ENCODE peak calls at places on chromosomes 2 and 18, in nine cellular contexts. S, K, C, O, T, G, Q, E and N are unnamed samples.

GRCh38 chr2:185127412-185127811 is 529.1 kb downstream of the ZNF804A start:
- DNase-seq in S (no peak), Q (peak), E (no peak), K (no peak), C (no peak), O (no peak), T (no peak), G (no peak), N (no peak)

GRCh38 chr2:45199973-45200372 is 190.7 kb upstream of the SIX2 start:
- DNase-seq in G (no peak), K (no peak), Q (no peak), E (no peak), C (no peak), T (no peak), O (no peak), S (no peak), N (no peak)

GRCh38 chr2:98729652-98730051 is 1.3 kb downstream of the MGAT4A start:
- DNase-seq in Q (no peak), K (no peak), G (no peak), S (no peak), T (no peak), E (no peak), C (no peak), O (no peak), N (no peak)

GRCh38 chr2:97673187-97673914 is 3.8 kb downstream of the C2orf92 start:
- DNase-seq in Q (no peak), S (no peak), T (no peak), C (no peak), E (no peak), O (no peak), G (peak), K (no peak), N (peak)

GRCh38 chr2:23476786-23477185 is 91.8 kb downstream of the KLHL29 start:
- DNase-seq in T (no peak), C (no peak), S (no peak), Q (no peak), K (no peak), O (peak), E (no peak), G (no peak), N (no peak)

GRCh38 chr18:67385455-67385854 is 131.1 kb downstream of the DSEL start:
- DNase-seq in G (no peak), S (no peak), K (peak), Q (peak), O (no peak), T (no peak), E (no peak), C (peak), N (no peak)

GRCh38 chr2:36388472-36388871 is 32.9 kb downstream of the CRIM1 start:
- DNase-seq in E (no peak), K (no peak), Q (no peak), S (no peak), O (no peak), G (no peak), C (no peak), T (no peak), N (no peak)

GRCh38 chr2:120935339-120936313 is 200.0 kb downstream of the GLI2 start:
- DNase-seq in S (no peak), Q (peak), T (no peak), E (peak), G (no peak), K (peak), O (no peak), C (peak), N (no peak)

GRCh38 chr18:75350440-75350839 is 77.1 kb downstream of the SMIM21 start:
- DNase-seq in O (no peak), C (no peak), K (no peak), E (no peak), T (no peak), Q (peak), G (no peak), S (peak), N (no peak)

GRCh38 chr2:149077861-149078260 is 39.4 kb downstream of the LYPD6B start:
- DNase-seq in K (no peak), O (no peak), G (no peak), S (no peak), T (no peak), Q (no peak), C (no peak), E (no peak), N (no peak)

GRCh38 chr2:163264376-163264775 is 425.8 kb upstream of the KCNH7 start:
- DNase-seq in G (no peak), S (no peak), C (no peak), T (no peak), Q (peak), K (no peak), E (no peak), O (no peak), N (no peak)

GRCh38 chr18:76838182-76838581 is 15.8 kb downstream of the ZNF236 start:
- DNase-seq in T (no peak), C (no peak), Q (no peak), O (no peak), G (no peak), S (no peak), E (no peak), K (no peak), N (no peak)

GRCh38 chr2:122478108-122478507 is 722.7 kb downstream of the TSN start:
- DNase-seq in C (no peak), S (no peak), K (no peak), O (no peak), Q (no peak), G (no peak), E (no peak), T (no peak), N (no peak)

GRCh38 chr18:74519320-74520095 is 14.8 kb upstream of the CNDP1 start:
- DNase-seq in K (no peak), Q (no peak), S (no peak), C (no peak), O (no peak), T (no peak), G (no peak), E (no peak), N (no peak)

GRCh38 chr2:143473206-143473605 is 344.0 kb downstream of the ARHGAP15 start:
- DNase-seq in T (no peak), G (no peak), C (no peak), Q (peak), O (no peak), E (no peak), S (no peak), K (peak), N (no peak)

GRCh38 chr2:153059338-153060052 is 341.1 kb downstream of the ARL6IP6 start:
- DNase-seq in Q (peak), T (no peak), S (no peak), C (peak), E (peak), K (no peak), O (no peak), G (no peak), N (no peak)

GRCh38 chr2:44362207-44363015 is 664 bp downstream of the CAMKMT start:
- DNase-seq in E (peak), S (no peak), O (peak), Q (peak), K (peak), C (peak), G (peak), T (peak), N (peak)

GRCh38 chr2:174028935-174029334 is 63.8 kb upstream of the SP3 start:
- DNase-seq in S (no peak), E (no peak), O (no peak), Q (no peak), K (no peak), G (no peak), C (no peak), T (no peak), N (no peak)

GRCh38 chr2:186542002-186542401 is 47.9 kb upstream of the ITGAV start:
- DNase-seq in S (no peak), Q (no peak), K (no peak), G (no peak), T (no peak), C (no peak), E (no peak), O (no peak), N (no peak)

GRCh38 chr18:46174317-46175039 is 70.3 kb downstream of the HAUS1 start:
- DNase-seq in Q (peak), S (no peak), K (peak), O (peak), E (peak), G (peak), T (no peak), C (no peak), N (peak)

GRCh38 chr2:151575338-151575737 is 158.9 kb downstream of the NEB start:
- DNase-seq in G (no peak), K (peak), O (no peak), C (no peak), E (no peak), S (no peak), Q (peak), T (no peak), N (no peak)